ENCODE peak calls at places on chromosomes 7 and 10, in five cellular contexts. U is A549, K is H1, A is K562, C is HepG2. Q is an unnamed sample.

GRCh38 chr10:71368639-71369038 is 28.1 kb upstream of the CDH23 start:
- DNase-seq in U (peak), K (no peak), A (no peak), C (peak), Q (no peak)

GRCh38 chr7:141928147-141928894 is 12.1 kb downstream of the OR9A4 start:
- DNase-seq in U (no peak), K (no peak), A (no peak), C (no peak), Q (no peak)

GRCh38 chr10:108598831-108599230 is 1324.5 kb downstream of the XPNPEP1 start:
- DNase-seq in U (peak), K (no peak), A (no peak), C (peak), Q (no peak)

GRCh38 chr7:12089951-12090756 is 120.9 kb upstream of the TMEM106B start:
- DNase-seq in U (no peak), K (no peak), A (no peak), C (no peak), Q (no peak)

GRCh38 chr10:19824397-19825342 is 8.4 kb downstream of the PLXDC2 start:
- DNase-seq in U (no peak), K (no peak), A (no peak), C (no peak), Q (no peak)

GRCh38 chr10:110501142-110501937 is 3.6 kb downstream of the DUSP5 start:
- DNase-seq in U (peak), K (no peak), A (peak), C (peak), Q (peak)

GRCh38 chr7:18154707-18155106 is 127.1 kb upstream of the PRPS1L1 start:
- DNase-seq in U (no peak), K (no peak), A (no peak), C (no peak), Q (no peak)

GRCh38 chr7:151795168-151795754 is 81.7 kb downstream of the PRKAG2 start:
- DNase-seq in U (no peak), K (no peak), A (no peak), C (no peak), Q (no peak)

GRCh38 chr10:125154529-125154928 is 5.8 kb downstream of the CTBP2 start:
- DNase-seq in U (no peak), K (no peak), A (peak), C (no peak), Q (no peak)

GRCh38 chr10:123147635-123148413 is at the start of gene HMX2:
- DNase-seq in U (no peak), K (no peak), A (no peak), C (peak), Q (no peak)

GRCh38 chr10:14536269-14536903 is 205.7 kb upstream of the FRMD4A start:
- DNase-seq in U (no peak), K (no peak), A (no peak), C (peak), Q (no peak)

GRCh38 chr10:79890469-79890868 is 58.4 kb downstream of the SFTPD start:
- DNase-seq in U (no peak), K (no peak), A (no peak), C (no peak), Q (no peak)

GRCh38 chr10:78566216-78567135 is 502.3 kb upstream of the ZMIZ1 start:
- DNase-seq in U (no peak), K (no peak), A (no peak), C (no peak), Q (no peak)

GRCh38 chr7:70807650-70808049 is 324.3 kb upstream of the GALNT17 start:
- DNase-seq in U (peak), K (no peak), A (peak), C (no peak), Q (no peak)

GRCh38 chr10:67107670-67108069 is 181.8 kb downstream of the LRRTM3 start:
- DNase-seq in U (no peak), K (no peak), A (no peak), C (no peak), Q (no peak)

GRCh38 chr10:53601260-53601875 is 828.8 kb upstream of the MBL2 start:
- DNase-seq in U (peak), K (no peak), A (peak), C (peak), Q (peak)

GRCh38 chr7:25009271-25009670 is 29.3 kb upstream of the OSBPL3 start:
- DNase-seq in U (peak), K (no peak), A (no peak), C (no peak), Q (peak)

GRCh38 chr7:81887691-81888090 is 117.8 kb upstream of the HGF start:
- DNase-seq in U (no peak), K (no peak), A (no peak), C (no peak), Q (no peak)

GRCh38 chr7:28564755-28565374 is 152.5 kb downstream of the CREB5 start:
- DNase-seq in U (no peak), K (no peak), A (no peak), C (no peak), Q (peak)

GRCh38 chr10:102997998-102998397 is 79.9 kb downstream of the CNNM2 start:
- DNase-seq in U (no peak), K (no peak), A (no peak), C (peak), Q (no peak)

GRCh38 chr7:17506090-17506489 is 207.6 kb downstream of the AHR start:
- DNase-seq in U (peak), K (no peak), A (no peak), C (peak), Q (peak)

GRCh38 chr7:133235212-133235883 is 17.5 kb upstream of the EXOC4 start:
- DNase-seq in U (no peak), K (no peak), A (no peak), C (no peak), Q (peak)

GRCh38 chr10:68043030-68043429 is 32.1 kb downstream of the HERC4 start:
- DNase-seq in U (no peak), K (no peak), A (no peak), C (no peak), Q (peak)

GRCh38 chr7:95198891-95199290 is 125.4 kb downstream of the PON1 start:
- DNase-seq in U (no peak), K (no peak), A (no peak), C (no peak), Q (no peak)

GRCh38 chr10:78995977-78996355 is 72.8 kb upstream of the ZMIZ1 start:
- DNase-seq in U (no peak), K (no peak), A (no peak), C (no peak), Q (no peak)

GRCh38 chr7:120740348-120740747 is 117.6 kb downstream of the TSPAN12 start:
- DNase-seq in U (no peak), K (no peak), A (no peak), C (no peak), Q (peak)

GRCh38 chr10:15485684-15486316 is 114.7 kb upstream of the FAM171A1 start:
- DNase-seq in U (no peak), K (no peak), A (no peak), C (no peak), Q (no peak)

GRCh38 chr10:18087398-18087797 is 52.8 kb upstream of the CACNB2 start:
- DNase-seq in U (no peak), K (no peak), A (no peak), C (no peak), Q (peak)

GRCh38 chr7:23247602-23248335 is 1.2 kb downstream of the GPNMB start:
- DNase-seq in U (no peak), K (no peak), A (no peak), C (no peak), Q (no peak)

GRCh38 chr10:6267941-6268340 is 65.2 kb downstream of the PFKFB3 start:
- DNase-seq in U (no peak), K (no peak), A (no peak), C (no peak), Q (no peak)

GRCh38 chr7:5450549-5451327 is 27.1 kb upstream of the TNRC18 start:
- DNase-seq in U (peak), K (no peak), A (peak), C (peak), Q (peak)

GRCh38 chr7:24946467-24946866 is 33.5 kb downstream of the OSBPL3 start:
- DNase-seq in U (no peak), K (no peak), A (no peak), C (peak), Q (no peak)

GRCh38 chr7:91196058-91196457 is 68.2 kb upstream of the FZD1 start:
- DNase-seq in U (no peak), K (no peak), A (no peak), C (no peak), Q (no peak)

GRCh38 chr7:149834601-149835000 is 3.6 kb upstream of the ZNF862 start:
- DNase-seq in U (no peak), K (no peak), A (no peak), C (no peak), Q (no peak)

GRCh38 chr7:1539346-1540321 is 9.1 kb downstream of the MAFK start:
- DNase-seq in U (peak), K (no peak), A (no peak), C (no peak), Q (peak)

GRCh38 chr10:110721406-110722038 is 77.4 kb downstream of the RBM20 start:
- DNase-seq in U (no peak), K (no peak), A (no peak), C (no peak), Q (no peak)

DNA sequence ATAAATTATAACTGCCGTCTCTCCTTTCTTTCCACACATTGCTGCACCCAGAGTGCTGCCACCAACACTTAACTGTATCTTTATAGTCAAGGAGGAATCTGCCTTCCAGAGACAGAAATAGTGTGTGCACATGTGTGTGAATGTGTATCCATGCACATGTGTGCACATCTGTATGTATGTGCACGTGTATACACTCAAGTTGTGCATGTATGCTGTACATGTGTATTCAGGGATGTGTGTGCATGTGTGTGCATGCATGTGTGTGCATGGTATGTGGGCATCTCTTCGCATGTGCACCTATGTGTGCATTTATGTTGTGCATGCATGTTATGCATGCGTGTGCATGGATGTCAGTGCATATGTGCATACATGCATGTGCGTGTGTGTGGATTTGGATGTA is 253.3 kb downstream of the KLF6 start:
- DNase-seq in U (no peak), K (no peak), A (no peak), C (no peak), Q (no peak)
- TF ChIP-seq MAFK in U (no peak), K (no peak), A (no peak), C (no peak), Q (no peak)

GRCh38 chr7:93690021-93690420 is 115.5 kb upstream of the CALCR start:
- DNase-seq in U (no peak), K (no peak), A (no peak), C (no peak), Q (no peak)
- TF ChIP-seq MAFK in U (no peak), K (no peak), A (no peak), C (no peak), Q (no peak)

GRCh38 chr7:77563275-77563674 is 26.2 kb downstream of the PTPN12 start:
- DNase-seq in U (no peak), K (no peak), A (no peak), C (no peak), Q (no peak)

GRCh38 chr7:77570330-77571011 is 33.4 kb downstream of the PTPN12 start:
- DNase-seq in U (peak), K (no peak), A (no peak), C (peak), Q (peak)

GRCh38 chr7:77569514-77570232 is 32.6 kb downstream of the PTPN12 start:
- DNase-seq in U (no peak), K (no peak), A (no peak), C (no peak), Q (peak)

GRCh38 chr7:77565917-77566316 is 28.8 kb downstream of the PTPN12 start:
- DNase-seq in U (no peak), K (no peak), A (no peak), C (no peak), Q (peak)

DNA sequence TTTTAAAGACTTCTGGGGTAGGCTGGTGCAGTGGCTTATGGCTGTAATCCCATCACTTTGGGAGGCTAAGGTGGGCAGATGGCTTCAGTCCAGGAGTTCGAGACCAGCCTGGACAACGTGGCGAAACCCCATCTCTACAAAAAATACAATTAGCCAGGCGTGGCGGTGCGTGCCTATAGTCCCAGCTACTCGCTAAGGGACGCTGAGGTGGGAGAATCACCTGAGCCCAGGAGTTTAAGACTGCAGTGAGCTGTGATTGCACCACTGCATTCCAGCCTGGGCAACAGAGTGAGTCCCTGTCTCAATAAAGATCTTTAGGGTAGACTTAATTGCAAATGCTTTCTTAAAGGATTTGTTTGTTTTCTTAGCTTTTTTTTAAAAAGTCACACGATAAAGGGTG is 29.3 kb downstream of the PTPN12 start:
- DNase-seq in U (no peak), K (no peak), A (no peak), C (no peak), Q (no peak)
- TF ChIP-seq MAFK in U (no peak), K (no peak), A (no peak), C (no peak), Q (no peak)

GRCh38 chr7:33773053-33773452 is 132.3 kb upstream of the BMPER start:
- DNase-seq in U (no peak), K (no peak), A (no peak), C (no peak), Q (peak)
- TF ChIP-seq MAFK in U (no peak), K (no peak), A (no peak), C (no peak), Q (no peak)

Q was measured in IMR-90.